ENCODE peak calls at places on chromosomes 1 and 21, in five cellular contexts. One of them, this sample, is unnamed.

GRCh38 chr1:188027613-188028012 is 1198.9 kb downstream of the PLA2G4A start:
- DNase-seq in GM23338: no peak
- DNase-seq in A549: peak
- DNase-seq in heart left ventricle: no peak
- DNase-seq in CD4-positive, alpha-beta T cell: no peak
- DNase-seq in this sample: no peak

GRCh38 chr1:38662141-38662540 is 197.4 kb downstream of the RRAGC start:
- DNase-seq in GM23338: no peak
- DNase-seq in A549: no peak
- DNase-seq in heart left ventricle: no peak
- DNase-seq in CD4-positive, alpha-beta T cell: no peak
- DNase-seq in this sample: peak

GRCh38 chr1:64209221-64209620 is 5.8 kb downstream of the UBE2U start:
- DNase-seq in GM23338: peak
- DNase-seq in A549: no peak
- DNase-seq in heart left ventricle: no peak
- DNase-seq in CD4-positive, alpha-beta T cell: no peak
- DNase-seq in this sample: no peak

GRCh38 chr1:182847105-182847504 is 8.0 kb downstream of the DHX9 start:
- DNase-seq in GM23338: no peak
- DNase-seq in A549: no peak
- DNase-seq in heart left ventricle: no peak
- DNase-seq in CD4-positive, alpha-beta T cell: no peak
- DNase-seq in this sample: no peak

GRCh38 chr1:37561794-37562132 is 5.0 kb downstream of the DNALI1 start:
- DNase-seq in GM23338: peak
- DNase-seq in A549: peak
- DNase-seq in heart left ventricle: no peak
- DNase-seq in CD4-positive, alpha-beta T cell: peak
- DNase-seq in this sample: peak

GRCh38 chr1:168504064-168504837 is 39.5 kb downstream of the XCL2 start:
- DNase-seq in GM23338: no peak
- DNase-seq in A549: no peak
- DNase-seq in heart left ventricle: peak
- DNase-seq in CD4-positive, alpha-beta T cell: no peak
- DNase-seq in this sample: no peak

GRCh38 chr1:175397103-175397502 is 204.5 kb upstream of the KIAA0040 start:
- DNase-seq in GM23338: no peak
- DNase-seq in A549: no peak
- DNase-seq in heart left ventricle: no peak
- DNase-seq in CD4-positive, alpha-beta T cell: no peak
- DNase-seq in this sample: no peak

GRCh38 chr1:19071674-19072281 is 115.3 kb upstream of the IFFO2 start:
- DNase-seq in GM23338: peak
- DNase-seq in A549: no peak
- DNase-seq in heart left ventricle: no peak
- DNase-seq in CD4-positive, alpha-beta T cell: no peak
- DNase-seq in this sample: no peak

GRCh38 chr1:48803474-48803873 is 26.8 kb upstream of the BEND5 start:
- DNase-seq in GM23338: no peak
- DNase-seq in A549: no peak
- DNase-seq in heart left ventricle: no peak
- DNase-seq in CD4-positive, alpha-beta T cell: no peak
- DNase-seq in this sample: no peak

GRCh38 chr1:94989911-94990463 is 63.1 kb upstream of the CNN3 start:
- DNase-seq in GM23338: no peak
- DNase-seq in A549: no peak
- DNase-seq in heart left ventricle: no peak
- DNase-seq in CD4-positive, alpha-beta T cell: no peak
- DNase-seq in this sample: no peak

GRCh38 chr1:5408401-5408800 is 583.8 kb downstream of the NPHP4 start:
- DNase-seq in GM23338: no peak
- DNase-seq in A549: no peak
- DNase-seq in heart left ventricle: no peak
- DNase-seq in CD4-positive, alpha-beta T cell: no peak
- DNase-seq in this sample: no peak

GRCh38 chr1:218537131-218537904 is 192.2 kb downstream of the TGFB2 start:
- DNase-seq in GM23338: no peak
- DNase-seq in A549: no peak
- DNase-seq in heart left ventricle: no peak
- DNase-seq in CD4-positive, alpha-beta T cell: no peak
- DNase-seq in this sample: no peak

GRCh38 chr1:9792156-9793042 is 31.4 kb downstream of the CLSTN1 start:
- DNase-seq in GM23338: peak
- DNase-seq in A549: no peak
- DNase-seq in heart left ventricle: no peak
- DNase-seq in CD4-positive, alpha-beta T cell: no peak
- DNase-seq in this sample: peak

GRCh38 chr1:91303165-91303564 is 101.5 kb downstream of the HFM1 start:
- DNase-seq in GM23338: no peak
- DNase-seq in A549: no peak
- DNase-seq in heart left ventricle: no peak
- DNase-seq in CD4-positive, alpha-beta T cell: no peak
- DNase-seq in this sample: no peak

GRCh38 chr1:185316163-185317033 is 645 bp downstream of the IVNS1ABP start:
- DNase-seq in GM23338: peak
- DNase-seq in A549: peak
- DNase-seq in heart left ventricle: peak
- DNase-seq in CD4-positive, alpha-beta T cell: peak
- DNase-seq in this sample: peak

GRCh38 chr1:90133133-90133532 is 138.2 kb downstream of the ZNF326 start:
- DNase-seq in GM23338: peak
- DNase-seq in A549: no peak
- DNase-seq in heart left ventricle: no peak
- DNase-seq in CD4-positive, alpha-beta T cell: no peak
- DNase-seq in this sample: peak

GRCh38 chr1:119372493-119373086 is 4.0 kb downstream of the HAO2 start:
- DNase-seq in GM23338: peak
- DNase-seq in A549: peak
- DNase-seq in heart left ventricle: no peak
- DNase-seq in CD4-positive, alpha-beta T cell: no peak
- DNase-seq in this sample: peak

GRCh38 chr1:205976708-205977107 is 26.5 kb downstream of the RAB7B start:
- DNase-seq in GM23338: peak
- DNase-seq in A549: no peak
- DNase-seq in heart left ventricle: peak
- DNase-seq in CD4-positive, alpha-beta T cell: no peak
- DNase-seq in this sample: peak

GRCh38 chr1:3539707-3540425 is 71.4 kb downstream of the MEGF6 start:
- DNase-seq in GM23338: no peak
- DNase-seq in A549: no peak
- DNase-seq in heart left ventricle: no peak
- DNase-seq in CD4-positive, alpha-beta T cell: no peak
- DNase-seq in this sample: no peak

GRCh38 chr1:45200906-45201500 is 5.4 kb downstream of the ZSWIM5 start:
- DNase-seq in GM23338: peak
- DNase-seq in A549: no peak
- DNase-seq in heart left ventricle: no peak
- DNase-seq in CD4-positive, alpha-beta T cell: no peak
- DNase-seq in this sample: no peak

GRCh38 chr1:108053291-108054023 is 88.5 kb upstream of the VAV3 start:
- DNase-seq in GM23338: no peak
- DNase-seq in A549: no peak
- DNase-seq in heart left ventricle: peak
- DNase-seq in CD4-positive, alpha-beta T cell: no peak
- DNase-seq in this sample: no peak

GRCh38 chr1:59173721-59174120 is 123.2 kb upstream of the FGGY start:
- DNase-seq in GM23338: no peak
- DNase-seq in A549: no peak
- DNase-seq in heart left ventricle: no peak
- DNase-seq in CD4-positive, alpha-beta T cell: no peak
- DNase-seq in this sample: no peak

GRCh38 chr1:14517813-14518180 is 80.7 kb upstream of the KAZN start:
- DNase-seq in GM23338: no peak
- DNase-seq in A549: no peak
- DNase-seq in heart left ventricle: no peak
- DNase-seq in CD4-positive, alpha-beta T cell: no peak
- DNase-seq in this sample: no peak

GRCh38 chr1:97277891-97278662 is 556.5 kb downstream of the PTBP2 start:
- DNase-seq in GM23338: no peak
- DNase-seq in A549: peak
- DNase-seq in heart left ventricle: no peak
- DNase-seq in CD4-positive, alpha-beta T cell: no peak
- DNase-seq in this sample: no peak

GRCh38 chr1:37043101-37043500 is 8.8 kb upstream of the GRIK3 start:
- DNase-seq in GM23338: no peak
- DNase-seq in A549: no peak
- DNase-seq in heart left ventricle: no peak
- DNase-seq in CD4-positive, alpha-beta T cell: no peak
- DNase-seq in this sample: no peak

GRCh38 chr1:37851782-37852210 is 7.6 kb downstream of the MTF1 start:
- DNase-seq in GM23338: no peak
- DNase-seq in A549: no peak
- DNase-seq in heart left ventricle: no peak
- DNase-seq in CD4-positive, alpha-beta T cell: no peak
- DNase-seq in this sample: no peak

DNA sequence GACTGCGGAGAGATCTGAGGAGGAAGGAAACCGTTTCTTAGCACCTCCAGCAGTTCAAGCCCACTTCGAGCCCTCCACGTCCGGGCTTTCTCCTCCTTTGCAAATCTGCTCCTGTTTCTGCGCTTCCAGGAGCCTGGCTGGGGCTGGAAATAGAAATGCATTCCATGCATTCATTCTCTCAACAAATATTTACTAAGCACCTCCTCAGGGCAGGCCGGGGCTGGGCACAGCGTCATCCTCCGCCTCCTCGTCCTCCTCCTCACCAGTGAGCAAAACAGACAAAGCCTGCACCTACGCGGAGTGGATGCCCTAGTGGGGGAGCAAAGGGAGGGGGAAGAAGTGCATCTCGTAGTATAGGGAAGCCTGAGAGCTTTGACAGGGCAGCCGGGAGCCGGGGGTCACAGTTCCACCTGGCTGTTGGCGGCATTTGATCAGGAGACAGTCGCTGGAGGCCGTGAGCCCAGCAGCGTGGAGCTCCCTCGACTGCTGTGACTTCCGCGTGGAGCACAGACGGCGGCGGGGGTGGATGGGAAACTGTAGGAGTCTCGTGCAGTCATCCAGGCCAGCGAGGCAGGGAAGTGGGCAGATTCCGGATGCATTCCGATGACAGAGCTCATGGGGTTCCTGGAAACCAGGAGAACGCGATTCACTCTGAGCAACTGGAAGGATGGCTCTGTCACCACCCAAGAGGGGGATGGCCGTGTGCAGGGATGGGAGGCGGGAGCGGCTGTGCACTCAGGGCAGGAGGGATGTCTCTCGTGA is 93.4 kb downstream of the SIK1 start:
- DNase-seq in GM23338: peak
- DNase-seq in A549: peak
- DNase-seq in heart left ventricle: peak
- DNase-seq in CD4-positive, alpha-beta T cell: no peak
- DNase-seq in this sample: peak
- H3K27ac ChIP-seq in GM23338: no peak
- H3K27ac ChIP-seq in A549: peak
- H3K27ac ChIP-seq in heart left ventricle: no peak
- H3K27ac ChIP-seq in CD4-positive, alpha-beta T cell: no peak
- H3K27ac ChIP-seq in this sample: peak

DNA sequence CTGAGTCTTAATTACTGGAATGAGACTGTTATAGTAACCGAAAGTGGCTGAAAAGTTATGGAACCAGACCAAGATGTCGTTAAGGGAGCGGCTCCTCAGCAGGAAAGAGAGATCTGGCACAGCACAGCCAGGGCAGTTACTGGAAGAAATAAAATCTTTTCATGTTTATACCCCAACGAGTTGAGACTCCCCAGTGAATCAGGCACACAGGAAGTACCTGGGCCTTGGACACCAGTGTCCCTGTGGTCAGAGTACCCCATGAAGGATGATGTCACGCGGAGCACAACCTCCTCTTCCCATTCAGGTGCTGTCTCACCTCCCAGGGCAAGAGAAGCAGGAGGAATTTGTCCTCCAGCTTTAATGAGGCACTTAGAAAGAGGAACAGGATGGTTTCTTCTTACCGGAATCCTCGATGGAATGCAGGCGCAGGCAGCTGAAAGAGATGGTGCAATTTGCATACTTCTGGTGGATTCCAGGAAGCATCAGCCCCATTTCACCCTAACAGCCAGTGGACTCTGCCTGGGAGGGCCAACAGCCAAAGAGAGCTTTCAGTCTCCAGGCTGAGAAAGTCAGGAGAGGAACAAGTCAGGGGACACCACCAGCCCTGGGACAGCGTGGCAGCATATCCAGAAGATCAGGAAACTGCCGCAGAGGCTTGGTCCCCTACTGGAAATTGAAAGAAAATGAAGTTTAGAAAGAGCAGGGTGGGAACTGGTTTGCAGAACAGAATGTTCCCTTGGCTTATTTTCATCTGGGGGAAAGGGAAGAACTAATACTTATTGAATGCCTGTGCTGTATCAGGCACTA is 35.9 kb upstream of the CTTNBP2NL start:
- DNase-seq in GM23338: peak
- DNase-seq in A549: no peak
- DNase-seq in heart left ventricle: peak
- DNase-seq in CD4-positive, alpha-beta T cell: no peak
- DNase-seq in this sample: peak
- H3K27ac ChIP-seq in GM23338: no peak
- H3K27ac ChIP-seq in A549: no peak
- H3K27ac ChIP-seq in heart left ventricle: peak
- H3K27ac ChIP-seq in CD4-positive, alpha-beta T cell: no peak
- H3K27ac ChIP-seq in this sample: no peak

GRCh38 chr1:65818966-65819365 is 26.3 kb downstream of the PDE4B start:
- DNase-seq in GM23338: no peak
- DNase-seq in A549: no peak
- DNase-seq in heart left ventricle: no peak
- DNase-seq in CD4-positive, alpha-beta T cell: no peak
- DNase-seq in this sample: no peak

GRCh38 chr1:65812065-65812464 is 19.4 kb downstream of the PDE4B start:
- DNase-seq in GM23338: peak
- DNase-seq in A549: no peak
- DNase-seq in heart left ventricle: peak
- DNase-seq in CD4-positive, alpha-beta T cell: no peak
- DNase-seq in this sample: peak

GRCh38 chr1:65814752-65815151 is 22.1 kb downstream of the PDE4B start:
- DNase-seq in GM23338: no peak
- DNase-seq in A549: no peak
- DNase-seq in heart left ventricle: no peak
- DNase-seq in CD4-positive, alpha-beta T cell: no peak
- DNase-seq in this sample: no peak

GRCh38 chr1:65817891-65818290 is 25.2 kb downstream of the PDE4B start:
- DNase-seq in GM23338: no peak
- DNase-seq in A549: no peak
- DNase-seq in heart left ventricle: no peak
- DNase-seq in CD4-positive, alpha-beta T cell: no peak
- DNase-seq in this sample: no peak

GRCh38 chr1:65813956-65814355 is 21.3 kb downstream of the PDE4B start:
- DNase-seq in GM23338: no peak
- DNase-seq in A549: no peak
- DNase-seq in heart left ventricle: no peak
- DNase-seq in CD4-positive, alpha-beta T cell: no peak
- DNase-seq in this sample: no peak
- H3K27ac ChIP-seq in GM23338: no peak
- H3K27ac ChIP-seq in A549: no peak
- H3K27ac ChIP-seq in heart left ventricle: no peak
- H3K27ac ChIP-seq in CD4-positive, alpha-beta T cell: no peak
- H3K27ac ChIP-seq in this sample: no peak

DNA sequence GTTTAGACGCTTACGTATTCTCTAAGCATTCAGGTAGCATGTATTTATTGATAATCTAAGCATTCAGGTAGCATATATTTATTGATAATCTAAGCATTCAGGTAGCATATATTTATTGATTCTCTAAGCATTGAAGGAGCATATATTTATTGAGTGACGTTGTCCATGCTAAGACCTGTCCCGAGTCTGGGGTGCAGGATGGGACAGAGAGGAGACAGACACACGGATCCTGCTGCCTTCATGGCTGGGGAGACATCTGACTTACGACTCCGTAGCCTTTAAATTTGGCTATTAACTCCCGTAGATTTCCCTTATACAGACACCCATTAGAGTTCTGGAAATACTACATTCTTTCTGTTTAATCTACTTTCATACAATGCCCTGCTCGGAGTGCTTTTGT is 982 bp downstream of the SCCPDH start:
- DNase-seq in GM23338: no peak
- DNase-seq in A549: peak
- DNase-seq in heart left ventricle: no peak
- DNase-seq in CD4-positive, alpha-beta T cell: no peak
- DNase-seq in this sample: no peak
- H3K27ac ChIP-seq in GM23338: no peak
- H3K27ac ChIP-seq in A549: peak
- H3K27ac ChIP-seq in heart left ventricle: peak
- H3K27ac ChIP-seq in CD4-positive, alpha-beta T cell: no peak
- H3K27ac ChIP-seq in this sample: no peak